ENCODE peak calls at places on chromosome 15, in five cellular contexts. J is NCI-H460; Z is T-cell; D is coronary artery; Y is naive thymus-derived CD8-positive, alpha-beta T cell. H is an unnamed sample.

GRCh38 chr15:96361309-96362000 is 31.0 kb downstream of the NR2F2 start:
- DNase-seq in J (no peak), Z (no peak), D (no peak), Y (no peak), H (no peak)

GRCh38 chr15:70701891-70702568 is 61.3 kb downstream of the UACA start:
- DNase-seq in J (peak; percentile 45), Z (no peak), D (no peak), Y (no peak), H (peak; percentile 45)

GRCh38 chr15:61764981-61765380 is 295.3 kb downstream of the VPS13C start:
- DNase-seq in J (no peak), Z (no peak), D (no peak), Y (no peak), H (no peak)

GRCh38 chr15:41891946-41892345 is 1.9 kb downstream of the SPTBN5 start:
- DNase-seq in J (no peak), Z (no peak), D (no peak), Y (no peak), H (no peak)

GRCh38 chr15:79967331-79968182 is 3.4 kb downstream of the BCL2A1 start:
- DNase-seq in J (no peak), Z (no peak), D (no peak), Y (no peak), H (no peak)

GRCh38 chr15:40247406-40247971 is 8.6 kb downstream of the PAK6 start:
- DNase-seq in J (no peak), Z (no peak), D (no peak), Y (no peak), H (no peak)

GRCh38 chr15:44535092-44535491 is 1.9 kb upstream of the EIF3J start:
- DNase-seq in J (no peak), Z (no peak), D (no peak), Y (no peak), H (no peak)

GRCh38 chr15:72222433-72222832 is 8.6 kb downstream of the PKM start:
- DNase-seq in J (peak; percentile 78), Z (no peak), D (no peak), Y (no peak), H (peak; percentile 68)

GRCh38 chr15:69663982-69664381 is 211.4 kb downstream of the RPLP1 start:
- DNase-seq in J (no peak), Z (no peak), D (no peak), Y (no peak), H (no peak)

GRCh38 chr15:89781891-89782618 is 5.9 kb downstream of the MESP2 start:
- DNase-seq in J (no peak), Z (no peak), D (peak; percentile 62), Y (no peak), H (no peak)

GRCh38 chr15:66702770-66703539 is 919 bp downstream of the SMAD6 start:
- DNase-seq in J (no peak), Z (no peak), D (no peak), Y (no peak), H (no peak)

GRCh38 chr15:51097553-51098330 is 3.0 kb upstream of the TNFAIP8L3 start:
- DNase-seq in J (no peak), Z (no peak), D (no peak), Y (no peak), H (no peak)

GRCh38 chr15:39192376-39192775 is 388.5 kb upstream of the THBS1 start:
- DNase-seq in J (no peak), Z (no peak), D (no peak), Y (no peak), H (no peak)

GRCh38 chr15:70493787-70494514 is 269.4 kb downstream of the UACA start:
- DNase-seq in J (no peak), Z (no peak), D (no peak), Y (no peak), H (peak; percentile 29)

GRCh38 chr15:73922186-73923151 is 3.8 kb upstream of the LOXL1 start:
- DNase-seq in J (no peak), Z (no peak), D (no peak), Y (no peak), H (peak; percentile 71)

GRCh38 chr15:68385240-68385561 is 46.8 kb downstream of the ITGA11 start:
- DNase-seq in J (no peak), Z (no peak), D (peak; percentile 55), Y (no peak), H (no peak)

GRCh38 chr15:67779160-67780111 is 45.9 kb upstream of the SKOR1 start:
- DNase-seq in J (no peak), Z (no peak), D (no peak), Y (no peak), H (no peak)

GRCh38 chr15:58522865-58523264 is 91.1 kb downstream of the LIPC start:
- DNase-seq in J (no peak), Z (no peak), D (no peak), Y (no peak), H (no peak)

GRCh38 chr15:76390571-76390970 is 54.0 kb downstream of the ISL2 start:
- DNase-seq in J (no peak), Z (no peak), D (no peak), Y (no peak), H (no peak)

GRCh38 chr15:52806284-52806655 is 16.1 kb upstream of the ONECUT1 start:
- DNase-seq in J (no peak), Z (no peak), D (no peak), Y (no peak), H (no peak)

GRCh38 chr15:36888018-36888992 is 212.0 kb downstream of the MEIS2 start:
- DNase-seq in J (no peak), Z (no peak), D (peak; percentile 72), Y (no peak), H (no peak)

GRCh38 chr15:55799287-55800212 is 56.6 kb upstream of the PRTG start:
- DNase-seq in J (peak; percentile 43), Z (no peak), D (no peak), Y (no peak), H (peak; percentile 69)

GRCh38 chr15:87263844-87264243 is 992.7 kb downstream of the NTRK3 start:
- DNase-seq in J (no peak), Z (no peak), D (no peak), Y (no peak), H (no peak)

GRCh38 chr15:89799011-89799924 is 15.4 kb downstream of the ANPEP start:
- DNase-seq in J (no peak), Z (no peak), D (no peak), Y (no peak), H (no peak)

GRCh38 chr15:77387355-77388105 is 32.4 kb downstream of the PEAK1 start:
- DNase-seq in J (no peak), Z (no peak), D (no peak), Y (no peak), H (no peak)

GRCh38 chr15:31031471-31032064 is 40.1 kb upstream of the MTMR10 start:
- DNase-seq in J (no peak), Z (no peak), D (no peak), Y (no peak), H (peak; percentile 27)

GRCh38 chr15:93044301-93045190 is 44.5 kb downstream of the RGMA start:
- DNase-seq in J (no peak), Z (no peak), D (no peak), Y (no peak), H (no peak)

GRCh38 chr15:100781061-100781960 is 98.3 kb upstream of the ALDH1A3 start:
- DNase-seq in J (no peak), Z (no peak), D (peak; percentile 60), Y (no peak), H (peak; percentile 1)

GRCh38 chr15:40307421-40308165 is at the start of gene PLCB2:
- DNase-seq in J (no peak), Z (peak; percentile 70), D (no peak), Y (peak; percentile 61), H (peak; percentile 78)

GRCh38 chr15:70523634-70524033 is 239.7 kb downstream of the UACA start:
- DNase-seq in J (no peak), Z (no peak), D (peak; percentile 29), Y (no peak), H (no peak)

GRCh38 chr15:73781038-73781925 is 28.1 kb upstream of the INSYN1 start:
- DNase-seq in J (peak; percentile 9), Z (no peak), D (no peak), Y (no peak), H (no peak)

GRCh38 chr15:63979227-63979793 is 67.0 kb downstream of the DAPK2 start:
- DNase-seq in J (no peak), Z (no peak), D (peak; percentile 22), Y (no peak), H (no peak)

GRCh38 chr15:70406624-70407390 is 309.1 kb upstream of the TLE3 start:
- DNase-seq in J (no peak), Z (no peak), D (no peak), Y (no peak), H (no peak)

GRCh38 chr15:80743189-80743833 is 35.9 kb upstream of the CEMIP start:
- DNase-seq in J (no peak), Z (no peak), D (no peak), Y (no peak), H (peak; percentile 49)

GRCh38 chr15:78938608-78939488 is 6.0 kb downstream of the CTSH start:
- DNase-seq in J (no peak), Z (no peak), D (no peak), Y (no peak), H (no peak)

H was measured in H4.